ENCODE peak calls at places on chromosomes 7 and 10, in six cellular contexts. L is mesendoderm, I is IMR-90, R is H9, N is neuronal stem cell, C is mesenchymal stem cell. D is an unnamed sample.

GRCh38 chr7:82223580-82223979 is 220.0 kb downstream of the CACNA2D1 start:
- DNase-seq in L (peak; percentile 15), N (no peak), I (no peak), R (no peak), C (no peak), D (no peak)

GRCh38 chr7:129426482-129426881 is 7.8 kb upstream of the STRIP2 start:
- DNase-seq in I (no peak), N (no peak), L (no peak), R (no peak), C (no peak), D (no peak)

GRCh38 chr10:73812662-73813061 is 1.3 kb upstream of the NDST2 start:
- DNase-seq in C (no peak), L (peak; percentile 59), N (no peak), I (no peak), R (peak; percentile 56), D (no peak)

GRCh38 chr7:137992738-137993394 is 9.0 kb downstream of the CREB3L2 start:
- DNase-seq in L (no peak), R (no peak), I (peak; percentile 97), N (no peak), C (peak; percentile 99), D (no peak)

GRCh38 chr7:54995631-54996340 is 23.0 kb upstream of the EGFR start:
- DNase-seq in I (peak; percentile 91), R (no peak), N (no peak), L (no peak), C (peak; percentile 46), D (no peak)

GRCh38 chr7:145978769-145979168 is 137.8 kb upstream of the CNTNAP2 start:
- DNase-seq in R (no peak), I (no peak), N (no peak), C (no peak), L (no peak), D (no peak)

GRCh38 chr7:91636129-91636724 is 244.3 kb downstream of the MTERF1 start:
- DNase-seq in C (peak; percentile 6), I (no peak), N (peak; percentile 35), R (peak; percentile 55), L (peak; percentile 78), D (no peak)

GRCh38 chr10:120597902-120598301 is 140.9 kb downstream of the PLPP4 start:
- DNase-seq in R (no peak), N (no peak), C (no peak), I (no peak), L (no peak), D (no peak)

GRCh38 chr7:30422922-30423321 is 55.7 kb downstream of the NOD1 start:
- DNase-seq in N (no peak), L (no peak), I (peak; percentile 23), R (no peak), C (no peak), D (no peak)

GRCh38 chr10:9028211-9028610 is 973.7 kb downstream of the GATA3 start:
- DNase-seq in C (peak; percentile 11), N (no peak), L (no peak), R (no peak), I (no peak), D (no peak)

GRCh38 chr7:23431596-23432284 is 38.6 kb downstream of the IGF2BP3 start:
- DNase-seq in I (peak; percentile 38), C (peak; percentile 62), R (no peak), N (no peak), L (peak; percentile 51), D (no peak)

GRCh38 chr10:45373003-45373782 is 823 bp upstream of the ALOX5 start:
- DNase-seq in N (no peak), L (peak; percentile 51), I (no peak), R (no peak), C (no peak), D (peak; percentile 69)

GRCh38 chr10:49356945-49357344 is 38.9 kb downstream of the DRGX start:
- DNase-seq in N (no peak), R (no peak), C (no peak), L (no peak), I (no peak), D (no peak)

GRCh38 chr7:134460000-134460399 is 1.1 kb upstream of the AKR1B1 start:
- DNase-seq in N (no peak), I (peak; percentile 59), C (peak; percentile 88), L (no peak), R (no peak), D (no peak)

GRCh38 chr7:138021889-138022288 is 20.0 kb upstream of the CREB3L2 start:
- DNase-seq in L (no peak), N (no peak), R (no peak), I (no peak), C (no peak), D (no peak)

GRCh38 chr7:43879477-43879876 is 10.2 kb upstream of the MRPS24 start:
- DNase-seq in I (peak; percentile 93), R (no peak), L (no peak), N (no peak), C (peak; percentile 78), D (no peak)

GRCh38 chr7:150340875-150341262 is 560 bp downstream of the RARRES2 start:
- DNase-seq in C (no peak), L (no peak), R (no peak), N (no peak), I (no peak), D (no peak)

GRCh38 chr7:157386979-157387800 is 50.4 kb downstream of the DNAJB6 start:
- DNase-seq in L (peak; percentile 95), N (peak; percentile 69), R (peak; percentile 91), C (peak; percentile 80), I (peak; percentile 86), D (peak; percentile 67)

GRCh38 chr10:108957681-108958080 is 965.6 kb downstream of the XPNPEP1 start:
- DNase-seq in N (no peak), L (no peak), C (no peak), R (no peak), I (no peak), D (no peak)

GRCh38 chr7:120273476-120273975 is 551 bp downstream of the KCND2 start:
- DNase-seq in R (peak; percentile 70), C (peak; percentile 29), I (no peak), L (peak; percentile 71), N (peak; percentile 45), D (peak; percentile 69)

GRCh38 chr10:42532996-42533395 is 105.4 kb downstream of the ZNF33B start:
- DNase-seq in I (no peak), R (no peak), N (no peak), C (no peak), L (no peak), D (no peak)

GRCh38 chr10:63256047-63256773 is 123.1 kb downstream of the NRBF2 start:
- DNase-seq in N (no peak), L (no peak), I (no peak), C (no peak), R (no peak), D (no peak)

GRCh38 chr10:86287966-86288579 is 78.5 kb downstream of the GRID1 start:
- DNase-seq in N (no peak), C (no peak), R (peak; percentile 20), I (no peak), L (no peak), D (peak; percentile 22)

GRCh38 chr10:17200885-17201164 is 647 bp downstream of the TRDMT1 start:
- DNase-seq in I (peak; percentile 49), R (no peak), N (no peak), L (no peak), C (peak; percentile 78), D (no peak)
- H3K4ac ChIP-seq in I (peak overlapping the region; percentile 97), R (no peak overlapping the region), N (no peak overlapping the region), L (no peak overlapping the region), C (peak overlapping the region; percentile 5), D (no peak overlapping the region)

GRCh38 chr7:17069146-17069545 is 187.4 kb upstream of the AGR3 start:
- DNase-seq in R (no peak), N (no peak), C (no peak), L (no peak), I (no peak), D (no peak)
- H2BK15ac ChIP-seq in R (no peak overlapping the region), N (no peak overlapping the region), C (no peak overlapping the region), L (no peak overlapping the region), I (no peak overlapping the region), D (no peak overlapping the region)

GRCh38 chr7:116223598-116223997 is 13.3 kb downstream of the TES start:
- DNase-seq in R (no peak), N (no peak), C (no peak), L (no peak), I (no peak), D (no peak)

GRCh38 chr7:116225860-116226259 is 15.5 kb downstream of the TES start:
- DNase-seq in C (no peak), R (no peak), N (no peak), I (no peak), L (no peak), D (no peak)

GRCh38 chr7:116219288-116219687 is 8.9 kb downstream of the TES start:
- DNase-seq in C (no peak), N (no peak), R (no peak), I (no peak), L (no peak), D (no peak)

GRCh38 chr7:116224492-116225098 is 14.3 kb downstream of the TES start:
- DNase-seq in R (no peak), L (peak; percentile 51), C (no peak), N (no peak), I (no peak), D (no peak)

DNA sequence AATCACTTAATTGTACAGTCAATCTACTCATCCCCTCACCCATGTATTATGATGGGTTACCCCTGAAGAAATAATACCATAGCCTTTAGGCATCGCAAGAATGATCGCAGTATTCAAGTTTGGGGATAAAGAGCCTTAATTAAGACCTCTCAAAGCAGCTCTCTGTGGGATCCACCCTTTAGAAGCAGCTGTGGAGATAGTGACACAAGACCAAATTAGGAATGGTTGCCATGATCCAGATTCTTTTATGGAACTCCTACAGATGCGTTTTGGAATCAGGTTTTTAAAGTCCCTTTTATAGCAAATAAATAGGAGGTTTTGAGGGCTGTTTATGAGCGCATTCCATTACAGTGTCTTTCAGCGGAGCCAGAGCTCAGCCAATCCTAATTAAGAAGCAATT is 12.2 kb downstream of the TES start:
- DNase-seq in N (no peak), R (no peak), L (no peak), C (no peak), I (no peak), D (no peak)
- H3K4ac ChIP-seq in N (no peak overlapping the region), R (no peak overlapping the region), L (no peak overlapping the region), C (no peak overlapping the region), I (no peak overlapping the region), D (no peak overlapping the region)

GRCh38 chr10:119166564-119166963 is 1.1 kb upstream of the SFXN4 start:
- DNase-seq in R (no peak), L (no peak), I (no peak), N (no peak), C (no peak), D (no peak)
- H2BK15ac ChIP-seq in R (no peak overlapping the region), L (no peak overlapping the region), I (no peak overlapping the region), N (no peak overlapping the region), C (no peak overlapping the region), D (no peak overlapping the region)

DNA sequence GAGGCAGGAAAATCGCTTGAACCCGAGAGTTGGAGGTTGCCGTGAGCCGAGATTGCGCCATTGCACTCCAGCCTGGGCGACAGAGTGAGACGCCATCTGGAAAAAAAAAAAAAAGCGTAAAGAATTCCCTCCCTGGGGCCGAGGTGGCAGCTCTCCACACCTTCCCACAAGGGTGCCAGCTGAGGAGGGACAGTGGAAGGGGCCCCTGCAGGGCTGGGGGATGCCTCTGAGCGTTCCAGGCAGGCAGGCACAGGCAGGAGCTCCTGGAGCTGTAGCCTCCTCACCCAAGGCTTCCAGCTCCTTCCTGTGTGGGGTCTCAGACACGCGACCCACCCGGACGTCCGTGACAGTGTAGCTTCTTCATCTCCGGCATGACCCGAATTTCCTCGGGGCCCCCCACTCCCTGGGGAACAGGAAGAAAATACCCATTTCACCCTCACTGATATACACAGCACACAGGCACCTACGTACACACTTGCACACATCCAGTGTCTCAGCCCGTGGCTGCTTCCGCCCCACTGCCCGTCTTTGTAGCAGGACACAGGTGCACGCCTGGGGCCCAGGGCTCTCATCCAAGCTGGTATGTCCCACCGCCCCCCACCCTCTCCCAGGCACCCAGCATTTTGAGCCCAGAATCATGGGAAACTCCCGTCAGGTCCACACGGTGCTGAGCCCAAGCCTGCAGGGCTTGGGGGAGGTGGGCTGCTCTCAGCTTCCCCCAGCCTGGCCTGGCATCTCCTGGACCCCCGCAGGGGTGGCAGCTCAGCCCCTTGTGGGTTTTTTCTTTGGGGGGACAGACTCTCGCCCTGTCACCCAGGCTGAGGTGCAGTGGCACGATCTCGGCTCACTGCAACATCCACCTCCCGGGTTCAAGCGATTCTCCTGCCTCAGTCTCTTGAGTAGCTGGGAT is 25.7 kb downstream of the GRIFIN start:
- DNase-seq in I (no peak), C (no peak), L (no peak), N (no peak), R (no peak), D (no peak)
- H3K4ac ChIP-seq in I (no peak overlapping the region), C (no peak overlapping the region), L (no peak overlapping the region), N (no peak overlapping the region), R (no peak overlapping the region), D (no peak overlapping the region)

D was measured in H1.